ENCODE peak calls at places on chromosomes 5 and 9, in nine cellular contexts. P is ovary, G is heart left ventricle, K is A549, J is HCT116, A is breast epithelium, B is right lobe of liver, X is adrenal gland, R is prostate gland. L is an unnamed sample.

GRCh38 chr5:179275941-179276837 is 69.1 kb downstream of the ADAMTS2 start:
- DNase-seq in P (peak; percentile 89), G (peak; percentile 60), K (no peak), J (no peak), A (peak; percentile 70), B (peak; percentile 55), X (no peak), R (no peak), L (no peak)

GRCh38 chr9:110143969-110144545 is 63.9 kb downstream of the C9orf152 start:
- DNase-seq in P (no peak), G (no peak), K (no peak), J (no peak), A (no peak), B (no peak), X (no peak), R (no peak), L (no peak)

GRCh38 chr9:12775963-12776774 is 1.3 kb downstream of the LURAP1L start:
- DNase-seq in P (peak; percentile 83), G (peak; percentile 83), K (peak; percentile 93), J (peak; percentile 57), A (peak; percentile 71), B (peak; percentile 93), X (peak; percentile 86), R (peak; percentile 78), L (peak; percentile 85)

GRCh38 chr5:74320526-74320925 is 320.0 kb downstream of the ENC1 start:
- DNase-seq in P (no peak), G (no peak), K (no peak), J (no peak), A (no peak), B (no peak), X (no peak), R (no peak), L (no peak)

GRCh38 chr5:169098331-169099121 is 202.4 kb downstream of the SLIT3 start:
- DNase-seq in P (no peak), G (no peak), K (no peak), J (no peak), A (peak; percentile 26), B (no peak), X (no peak), R (no peak), L (no peak)

GRCh38 chr5:73674669-73675004 is 48.6 kb downstream of the ARHGEF28 start:
- DNase-seq in P (no peak), G (no peak), K (no peak), J (no peak), A (no peak), B (no peak), X (no peak), R (no peak), L (no peak)

GRCh38 chr5:172524573-172525021 is 70.3 kb upstream of the SH3PXD2B start:
- DNase-seq in P (no peak), G (no peak), K (no peak), J (no peak), A (no peak), B (no peak), X (no peak), R (no peak), L (peak; percentile 14)

GRCh38 chr9:116409659-116410058 is 256.1 kb downstream of the PAPPA start:
- DNase-seq in P (no peak), G (no peak), K (no peak), J (no peak), A (no peak), B (no peak), X (no peak), R (no peak), L (no peak)

DNA sequence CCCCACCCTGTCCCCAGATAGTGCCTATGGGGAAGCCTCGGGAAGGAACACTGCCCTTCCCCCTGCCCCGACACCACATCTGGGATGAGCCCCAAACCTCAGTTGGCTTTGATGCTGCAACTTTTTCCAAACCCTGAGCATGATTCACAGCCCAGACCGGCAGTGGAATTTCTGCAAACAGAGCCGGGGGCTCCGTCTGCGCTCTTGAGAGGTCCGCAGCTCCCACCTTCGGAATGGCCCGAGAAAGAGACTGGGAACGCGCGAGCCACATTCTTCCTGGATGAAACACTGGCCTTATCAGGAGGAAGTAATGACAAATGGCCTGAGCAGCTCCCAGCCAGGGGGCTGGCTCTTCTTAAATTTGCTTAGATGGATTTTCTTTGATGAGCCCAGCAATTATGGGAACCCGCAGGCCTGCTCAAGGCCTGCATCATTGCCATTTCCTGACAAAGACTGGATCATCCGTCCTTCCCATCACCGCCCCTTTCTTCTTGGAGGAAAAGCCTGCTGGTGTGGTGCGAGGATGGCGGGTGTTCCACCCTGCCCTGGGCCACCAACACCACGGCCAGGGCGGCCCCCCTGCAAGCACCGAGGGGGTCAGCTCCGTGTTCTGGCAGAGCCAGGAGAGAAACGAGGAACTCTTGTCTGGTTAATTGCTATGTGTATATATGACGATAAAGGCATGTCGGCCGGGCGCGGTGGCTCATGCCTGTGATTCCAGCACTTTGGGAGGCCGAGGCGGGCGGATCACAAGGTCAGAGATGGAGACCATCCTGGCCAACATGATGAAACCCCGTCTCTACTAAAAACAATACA is 38.8 kb upstream of the COL5A1 start:
- DNase-seq in P (peak; percentile 57), G (peak; percentile 56), K (peak; percentile 92), J (peak; percentile 64), A (peak; percentile 30), B (peak; percentile 49), X (no peak), R (no peak), L (no peak)
- TF ChIP-seq POLR2A in P (no peak), G (no peak), K (no peak), J (no peak), A (no peak), B (no peak), X (no peak), R (no peak), L (no peak)

DNA sequence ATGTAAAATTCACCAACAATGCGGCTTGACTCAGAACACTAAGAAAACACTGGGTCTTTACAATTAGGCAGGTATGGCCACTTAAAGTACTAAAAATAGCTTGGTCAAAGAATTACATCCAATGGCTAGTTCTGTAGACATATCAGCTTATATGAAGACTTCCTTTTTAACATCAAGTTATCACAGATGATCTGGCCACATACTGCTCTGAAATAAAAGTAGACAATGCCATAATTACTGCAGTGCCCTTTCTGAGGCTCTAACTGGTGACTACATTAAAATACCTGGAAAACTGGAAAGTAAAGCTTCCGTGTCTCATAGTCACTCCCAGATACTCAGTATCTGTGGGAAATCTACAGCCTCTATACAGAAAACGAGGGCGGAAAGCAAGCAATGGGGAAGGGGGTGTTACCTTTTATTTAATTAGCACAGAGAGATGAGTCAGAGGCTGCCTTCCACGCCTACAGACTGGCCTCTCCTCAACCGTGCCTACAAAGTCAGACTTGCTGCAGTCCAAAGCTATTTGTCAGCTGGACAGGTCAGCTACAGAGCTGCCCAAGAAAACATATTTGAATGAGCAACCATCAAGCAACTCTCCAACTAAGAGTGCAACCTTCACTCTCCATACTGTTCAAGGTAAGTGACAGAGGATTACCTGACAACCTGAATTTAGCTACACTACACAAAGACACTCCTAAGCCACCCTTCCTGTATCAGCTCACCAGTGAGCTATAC is 8.7 kb downstream of the SERINC5 start:
- DNase-seq in P (no peak), G (peak; percentile 48), K (peak; percentile 70), J (peak; percentile 83), A (peak; percentile 48), B (no peak), X (peak; percentile 47), R (peak; percentile 80), L (no peak)
- H3K27ac ChIP-seq in P (no peak overlapping the region), G (peak overlapping the region; percentile 62), K (peak overlapping the region; percentile 60), J (peak overlapping the region; percentile 34), A (peak overlapping the region; percentile 81), B (peak overlapping the region; percentile 5), X (peak overlapping the region; percentile 71), R (peak overlapping the region; percentile 70), L (no peak overlapping the region)

GRCh38 chr5:80655231-80655784 is 525 bp upstream of the DHFR start:
- DNase-seq in P (no peak), G (no peak), K (peak; percentile 25), J (no peak), A (no peak), B (no peak), X (no peak), R (no peak), L (no peak)

GRCh38 chr5:80656425-80656824 is 1.6 kb upstream of the DHFR start:
- DNase-seq in P (no peak), G (no peak), K (peak; percentile 26), J (no peak), A (no peak), B (no peak), X (no peak), R (no peak), L (no peak)

GRCh38 chr5:80654054-80654390 is 430 bp upstream of the MSH3 start:
- DNase-seq in P (no peak), G (peak; percentile 18), K (peak; percentile 6), J (no peak), A (no peak), B (peak; percentile 71), X (peak; percentile 20), R (no peak), L (no peak)

GRCh38 chr5:80653497-80653896 is 955 bp upstream of the MSH3 start:
- DNase-seq in P (no peak), G (no peak), K (no peak), J (no peak), A (no peak), B (no peak), X (no peak), R (no peak), L (no peak)

DNA sequence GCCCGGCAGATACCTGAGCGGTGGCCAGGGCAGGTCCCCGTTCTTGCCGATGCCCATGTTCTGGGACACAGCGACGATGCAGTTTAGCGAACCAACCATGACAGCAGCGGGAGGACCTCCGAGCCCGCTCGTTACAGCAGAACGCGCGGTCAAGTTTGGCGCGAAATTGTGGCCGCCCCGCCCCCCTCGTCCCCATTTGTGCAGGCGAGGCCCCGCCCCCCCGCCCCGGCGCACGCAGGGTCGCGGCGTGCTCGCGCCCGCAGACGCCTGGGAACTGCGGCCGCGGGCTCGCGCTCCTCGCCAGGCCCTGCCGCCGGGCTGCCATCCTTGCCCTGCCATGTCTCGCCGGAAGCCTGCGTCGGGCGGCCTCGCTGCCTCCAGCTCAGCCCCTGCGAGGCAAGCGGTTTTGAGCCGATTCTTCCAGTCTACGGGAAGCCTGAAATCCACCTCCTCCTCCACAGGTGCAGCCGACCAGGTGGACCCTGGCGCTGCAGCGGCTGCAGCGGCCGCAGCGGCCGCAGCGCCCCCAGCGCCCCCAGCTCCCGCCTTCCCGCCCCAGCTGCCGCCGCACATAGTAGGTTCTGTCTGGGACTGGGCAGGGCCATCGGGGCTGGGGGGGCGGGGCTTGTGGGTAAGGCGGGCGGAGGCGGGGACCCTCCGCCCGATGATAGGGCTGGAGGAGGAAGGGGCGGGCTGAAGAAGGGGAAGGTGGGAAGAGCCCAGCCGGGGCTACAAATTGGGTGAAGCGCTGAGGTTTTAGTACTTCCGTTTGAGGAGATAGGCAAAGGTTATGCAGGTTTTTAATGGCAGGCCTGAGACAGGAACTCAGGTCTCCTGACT is at the start of the genes DHFR and MSH3:
- DNase-seq in P (peak; percentile 90), G (peak; percentile 88), K (peak; percentile 94), J (peak; percentile 85), A (peak; percentile 66), B (peak; percentile 92), X (peak; percentile 88), R (peak; percentile 76), L (peak; percentile 96)
- TF ChIP-seq CTCF in P (no peak), G (no peak), K (peak; percentile 31), J (peak; percentile 42), A (no peak), B (peak; percentile 26), X (no peak), R (peak; percentile 13), L (peak; percentile 63)

DNA sequence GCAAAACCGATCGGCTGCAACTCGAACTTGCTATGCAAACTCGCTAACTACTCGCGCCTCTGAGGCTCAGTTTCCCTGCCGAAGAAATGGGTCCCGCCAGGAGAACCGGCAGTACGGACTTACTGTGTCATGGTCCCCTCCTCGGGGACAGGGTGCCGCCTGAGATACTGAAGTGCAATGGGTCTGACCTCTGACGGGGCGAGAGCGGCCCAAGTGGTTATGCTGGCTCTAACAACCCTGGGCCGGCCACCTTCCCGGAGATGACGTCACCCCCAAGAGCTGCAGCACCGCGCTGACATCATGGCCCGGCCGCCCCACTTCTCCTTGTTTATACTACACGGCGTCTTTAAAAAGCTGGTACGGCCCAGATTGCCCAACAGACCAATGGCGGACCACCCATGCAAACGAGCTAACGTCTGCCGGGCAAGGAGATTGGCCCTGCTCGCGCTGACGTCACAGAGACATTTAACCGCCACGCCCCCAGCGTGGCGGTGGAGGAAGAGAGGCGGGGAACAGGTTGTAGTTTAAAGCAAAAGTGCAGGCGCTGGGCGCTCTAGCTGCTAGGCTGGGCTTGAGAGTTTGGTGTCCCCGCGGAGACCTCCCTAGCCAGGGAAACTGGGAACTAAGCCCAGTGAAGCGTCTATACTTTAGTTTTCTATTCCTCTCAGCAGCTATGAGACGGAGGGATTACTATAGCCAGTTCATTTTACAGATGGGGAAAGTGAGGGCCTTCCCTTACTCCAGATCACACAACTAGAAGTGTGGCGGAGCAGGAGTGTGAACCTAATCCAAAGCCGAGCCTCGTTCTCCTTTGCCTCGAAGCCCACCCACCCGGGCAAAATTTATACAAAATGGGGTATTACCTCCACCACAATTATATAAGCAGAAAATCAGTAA is 654 bp upstream of the RNF44 start:
- DNase-seq in P (peak; percentile 97), G (peak; percentile 99), K (peak; percentile 99), J (peak; percentile 99), A (peak; percentile 100), B (peak; percentile 99), X (peak; percentile 97), R (peak; percentile 100), L (peak; percentile 99)
- TF ChIP-seq POLR2A in P (peak; percentile 40), G (peak; percentile 39), K (no peak), J (peak; percentile 27), A (no peak), B (peak; percentile 51), X (no peak), R (peak; percentile 89), L (peak; percentile 37)